ENCODE peak calls at places on chromosome 18, in four cellular contexts. V, S, I and M are unnamed samples.
A peak's percentile ranks its signal among the peaks of the same experiment; 100 is the strongest.

GRCh38 chr18:11872479-11873136 is 21.4 kb downstream of the CHMP1B start:
- DNase-seq in V (peak; percentile 56), S (peak; percentile 52), I (peak; percentile 62), M (peak; percentile 33)

GRCh38 chr18:78937166-78937565 is 42.5 kb upstream of the SALL3 start:
- DNase-seq in I (no peak), S (no peak), V (no peak), M (no peak)

GRCh38 chr18:66682855-66683322 is 79.0 kb upstream of the CDH19 start:
- DNase-seq in V (no peak), S (no peak), I (no peak), M (no peak)

GRCh38 chr18:32930695-32931301 is 158.0 kb upstream of the KLHL14 start:
- DNase-seq in I (peak; percentile 16), S (peak; percentile 68), V (peak; percentile 62), M (peak; percentile 5)

GRCh38 chr18:13381907-13382682 is 163.5 kb downstream of the LDLRAD4 start:
- DNase-seq in I (no peak), S (peak; percentile 62), V (no peak), M (no peak)

GRCh38 chr18:36706313-36706881 is 122.4 kb downstream of the TPGS2 start:
- DNase-seq in V (no peak), S (no peak), I (no peak), M (peak; percentile 36)

GRCh38 chr18:10207682-10208081 is 246.8 kb upstream of the APCDD1 start:
- DNase-seq in V (no peak), S (peak; percentile 32), I (no peak), M (no peak)

GRCh38 chr18:48122816-48123215 is 192.4 kb upstream of the SMAD2 start:
- DNase-seq in I (no peak), S (no peak), V (no peak), M (no peak)

GRCh38 chr18:48017625-48018024 is 87.2 kb upstream of the SMAD2 start:
- DNase-seq in V (no peak), I (no peak), S (peak; percentile 67), M (no peak)

GRCh38 chr18:25275414-25276001 is 76.5 kb downstream of the ZNF521 start:
- DNase-seq in V (no peak), I (no peak), S (no peak), M (no peak)

GRCh38 chr18:28407681-28408080 is 230.8 kb upstream of the CDH2 start:
- DNase-seq in V (no peak), S (peak; percentile 35), I (no peak), M (peak; percentile 45)

GRCh38 chr18:23257686-23258565 is 122.6 kb downstream of the CABLES1 start:
- DNase-seq in V (no peak), S (peak; percentile 71), I (no peak), M (peak; percentile 46)

GRCh38 chr18:51563401-51563800 is 365.9 kb upstream of the MEX3C start:
- DNase-seq in I (no peak), V (no peak), S (no peak), M (no peak)

GRCh38 chr18:51561821-51562220 is 364.3 kb upstream of the MEX3C start:
- DNase-seq in S (no peak), V (no peak), I (no peak), M (no peak)

GRCh38 chr18:51559198-51559901 is 361.9 kb upstream of the MEX3C start:
- DNase-seq in S (no peak), V (peak; percentile 10), I (no peak), M (no peak)

DNA sequence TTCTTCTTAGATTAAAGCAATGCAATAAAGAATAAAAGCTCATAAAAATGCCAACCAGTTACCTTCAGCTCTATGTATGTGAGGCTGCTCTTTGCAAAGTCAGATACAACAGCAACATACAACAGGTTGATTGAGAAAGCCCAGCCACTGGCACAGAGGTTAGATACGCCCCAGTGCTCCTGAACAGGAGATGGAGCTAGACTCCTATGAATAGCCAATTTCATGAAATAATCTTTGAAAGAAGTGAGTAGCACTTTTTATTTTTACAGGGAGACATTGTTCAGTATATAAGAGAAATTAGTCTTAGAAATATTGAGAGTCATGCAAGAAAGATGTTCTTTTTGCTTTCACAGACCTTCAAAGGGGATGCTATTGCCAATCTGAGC is 362.4 kb upstream of the MEX3C start:
- DNase-seq in V (no peak), I (no peak), S (no peak), M (no peak)
- TF ChIP-seq CTCF in V (no peak), I (no peak), S (no peak), M (no peak)

GRCh38 chr18:63515279-63515678 is 26.9 kb upstream of the SERPINB12 start:
- DNase-seq in S (no peak), V (no peak), I (no peak), M (no peak)
- TF ChIP-seq CTCF in S (peak; percentile 36), V (no peak), I (no peak), M (peak; percentile 67)

GRCh38 chr18:73446502-73446901 is 578.7 kb upstream of the NETO1 start:
- DNase-seq in S (no peak), I (no peak), V (no peak), M (no peak)
- TF ChIP-seq CTCF in S (no peak), I (no peak), V (no peak), M (no peak)

GRCh38 chr18:46815661-46816060 is 58.8 kb upstream of the ST8SIA5 start:
- DNase-seq in V (no peak), I (no peak), S (no peak), M (no peak)
- TF ChIP-seq CTCF in V (no peak), I (no peak), S (no peak), M (no peak)

GRCh38 chr18:6397931-6398566 is 16.7 kb downstream of the L3MBTL4 start:
- DNase-seq in S (no peak), V (no peak), I (no peak), M (no peak)
- TF ChIP-seq CTCF in S (no peak), V (no peak), I (no peak), M (no peak)

GRCh38 chr18:61957801-61958516 is 65.2 kb upstream of the RNF152 start:
- DNase-seq in I (no peak), V (no peak), S (no peak), M (no peak)
- TF ChIP-seq CTCF in I (no peak), V (no peak), S (no peak), M (no peak)

GRCh38 chr18:74546751-74547530 is 12.6 kb downstream of the CNDP1 start:
- DNase-seq in I (no peak), V (no peak), S (peak; percentile 94), M (peak; percentile 56)
- TF ChIP-seq CTCF in I (no peak), V (no peak), S (no peak), M (no peak)

GRCh38 chr18:2823202-2823601 is 23.6 kb upstream of the EMILIN2 start:
- DNase-seq in S (no peak), V (no peak), I (no peak), M (no peak)

GRCh38 chr18:2823966-2824365 is 22.8 kb upstream of the EMILIN2 start:
- DNase-seq in V (no peak), I (no peak), S (no peak), M (no peak)

GRCh38 chr18:2822213-2822612 is 24.6 kb upstream of the EMILIN2 start:
- DNase-seq in I (no peak), V (no peak), S (no peak), M (no peak)

GRCh38 chr18:2824865-2825264 is 21.9 kb upstream of the EMILIN2 start:
- DNase-seq in V (no peak), I (no peak), S (no peak), M (no peak)

GRCh38 chr18:2821695-2822094 is 25.1 kb upstream of the EMILIN2 start:
- DNase-seq in I (no peak), V (no peak), S (no peak), M (no peak)
- TF ChIP-seq CTCF in I (peak; percentile 5), V (no peak), S (no peak), M (no peak)

GRCh38 chr18:8051388-8051787 is 484.3 kb downstream of the PTPRM start:
- DNase-seq in S (peak; percentile 56), V (no peak), I (no peak), M (no peak)

GRCh38 chr18:8049147-8049546 is 482.0 kb downstream of the PTPRM start:
- DNase-seq in V (no peak), I (no peak), S (no peak), M (no peak)

GRCh38 chr18:8050616-8051314 is 483.6 kb downstream of the PTPRM start:
- DNase-seq in V (no peak), S (no peak), I (no peak), M (no peak)

GRCh38 chr18:8056723-8057122 is 489.6 kb downstream of the PTPRM start:
- DNase-seq in I (no peak), V (no peak), S (no peak), M (no peak)

GRCh38 chr18:8052237-8052701 is 485.2 kb downstream of the PTPRM start:
- DNase-seq in I (no peak), V (no peak), S (peak; percentile 75), M (no peak)
- TF ChIP-seq CTCF in I (no peak), V (no peak), S (no peak), M (no peak)